ENCODE peak calls at places on chromosomes 1 and 21, in six cellular contexts. M is GM04504; V is GM19239; P is cardiac muscle cell; E is astrocyte of the spinal cord; R is activated naive CD8-positive, alpha-beta T cell treated with anti-CD3 and anti-CD28 coated beads, Interleukin-2, amount 50 U/mL, for 24 hours. B is an unnamed sample.

GRCh38 chr1:33365560-33365997 is 44.7 kb upstream of the A3GALT2 start:
- DNase-seq in M (no peak), V (no peak), P (peak), E (peak), R (no peak), B (peak)

GRCh38 chr21:43287111-43287973 is 118.5 kb downstream of the CRYAA start:
- DNase-seq in M (no peak), V (no peak), P (no peak), E (no peak), R (no peak), B (no peak)

GRCh38 chr21:41881051-41881450 is 1.9 kb upstream of the PRDM15 start:
- DNase-seq in M (no peak), V (no peak), P (no peak), E (no peak), R (no peak), B (no peak)

GRCh38 chr1:43058545-43059360 is 100.1 kb upstream of the SLC2A1 start:
- DNase-seq in M (no peak), V (no peak), P (peak), E (peak), R (peak), B (no peak)

GRCh38 chr1:53661496-53661895 is 77.5 kb downstream of the GLIS1 start:
- DNase-seq in M (no peak), V (no peak), P (no peak), E (no peak), R (no peak), B (no peak)

GRCh38 chr1:182707116-182707515 is 22.7 kb upstream of the RGS8 start:
- DNase-seq in M (no peak), V (no peak), P (peak), E (peak), R (no peak), B (peak)

GRCh38 chr1:17451731-17452130 is 12.3 kb upstream of the RCC2 start:
- DNase-seq in M (no peak), V (no peak), P (no peak), E (no peak), R (no peak), B (no peak)

GRCh38 chr1:218371927-218372672 is 27.0 kb downstream of the TGFB2 start:
- DNase-seq in M (peak), V (no peak), P (peak), E (peak), R (no peak), B (no peak)

GRCh38 chr1:109762821-109763645 is 690 bp downstream of the EPS8L3 start:
- DNase-seq in M (no peak), V (no peak), P (peak), E (peak), R (no peak), B (no peak)

GRCh38 chr1:201400257-201401230 is 1.4 kb upstream of the LAD1 start:
- DNase-seq in M (no peak), V (no peak), P (no peak), E (no peak), R (no peak), B (no peak)

GRCh38 chr1:229310833-229311232 is 32.0 kb downstream of the CCSAP start:
- DNase-seq in M (no peak), V (no peak), P (no peak), E (peak), R (no peak), B (no peak)

GRCh38 chr1:241765390-241765789 is 82.6 kb upstream of the EXO1 start:
- DNase-seq in M (no peak), V (no peak), P (no peak), E (no peak), R (no peak), B (no peak)

GRCh38 chr1:221397141-221397540 is 344.7 kb downstream of the DUSP10 start:
- DNase-seq in M (no peak), V (no peak), P (no peak), E (no peak), R (no peak), B (no peak)

B was measured in G401.